ENCODE peak calls at places on chromosomes 3 and 15, in nine cellular contexts. G, H, Z, Q, P, X, I, R and L are unnamed samples.

GRCh38 chr3:64639022-64639421 is 48.8 kb downstream of the ADAMTS9 start:
- DNase-seq in G (no peak), H (no peak), Z (no peak), Q (no peak), P (no peak), X (no peak), I (no peak), R (no peak), L (no peak)

GRCh38 chr3:103906304-103906703 is 1460.4 kb upstream of the ALCAM start:
- DNase-seq in G (no peak), H (peak; percentile 73), Z (no peak), Q (no peak), P (no peak), X (no peak), I (no peak), R (no peak), L (no peak)

GRCh38 chr3:170475091-170475705 is 56.5 kb downstream of the CLDN11 start:
- DNase-seq in G (no peak), H (no peak), Z (no peak), Q (no peak), P (no peak), X (no peak), I (no peak), R (no peak), L (no peak)

GRCh38 chr3:151135548-151136337 is 50.3 kb downstream of the MED12L start:
- DNase-seq in G (no peak), H (no peak), Z (no peak), Q (peak; percentile 5), P (no peak), X (no peak), I (no peak), R (no peak), L (no peak)

GRCh38 chr3:195385526-195385925 is 57.3 kb downstream of the ACAP2 start:
- DNase-seq in G (peak; percentile 61), H (no peak), Z (no peak), Q (peak; percentile 32), P (no peak), X (no peak), I (no peak), R (no peak), L (no peak)

GRCh38 chr3:52091566-52092290 is 35.4 kb upstream of the DUSP7 start:
- DNase-seq in G (peak; percentile 16), H (no peak), Z (peak; percentile 40), Q (no peak), P (peak; percentile 79), X (peak; percentile 86), I (no peak), R (peak; percentile 38), L (no peak)

GRCh38 chr3:179558742-179559364 is 3.9 kb upstream of the ACTL6A start:
- DNase-seq in G (peak; percentile 91), H (peak; percentile 74), Z (peak; percentile 55), Q (peak; percentile 76), P (peak; percentile 75), X (peak; percentile 58), I (peak; percentile 26), R (no peak), L (peak; percentile 57)

GRCh38 chr3:173066044-173066679 is 74.9 kb downstream of the SPATA16 start:
- DNase-seq in G (peak; percentile 84), H (no peak), Z (peak; percentile 9), Q (peak; percentile 28), P (no peak), X (no peak), I (no peak), R (no peak), L (no peak)

GRCh38 chr3:151290673-151291072 is 12.3 kb upstream of the P2RY14 start:
- DNase-seq in G (peak; percentile 67), H (no peak), Z (peak; percentile 19), Q (peak; percentile 56), P (peak; percentile 26), X (peak; percentile 25), I (no peak), R (no peak), L (peak; percentile 29)

GRCh38 chr15:70799667-70800450 is 36.5 kb upstream of the UACA start:
- DNase-seq in G (peak; percentile 99), H (no peak), Z (peak; percentile 99), Q (peak; percentile 75), P (peak; percentile 89), X (no peak), I (no peak), R (no peak), L (no peak)

GRCh38 chr3:41265823-41266273 is 66.5 kb downstream of the CTNNB1 start:
- DNase-seq in G (peak; percentile 87), H (no peak), Z (no peak), Q (peak; percentile 22), P (peak; percentile 57), X (no peak), I (no peak), R (no peak), L (no peak)

GRCh38 chr3:120424506-120424905 is 26.3 kb downstream of the FSTL1 start:
- DNase-seq in G (no peak), H (no peak), Z (no peak), Q (no peak), P (no peak), X (no peak), I (no peak), R (no peak), L (no peak)

GRCh38 chr3:24521306-24522154 is 26.9 kb upstream of the THRB start:
- DNase-seq in G (peak; percentile 59), H (peak; percentile 31), Z (no peak), Q (peak; percentile 52), P (peak; percentile 31), X (peak; percentile 47), I (no peak), R (peak; percentile 87), L (no peak)

GRCh38 chr3:103904991-103905390 is 1461.7 kb upstream of the ALCAM start:
- DNase-seq in G (no peak), H (peak; percentile 94), Z (no peak), Q (no peak), P (no peak), X (no peak), I (no peak), R (no peak), L (no peak)

GRCh38 chr3:134427400-134428111 is 53.3 kb upstream of the AMOTL2 start:
- DNase-seq in G (peak; percentile 95), H (no peak), Z (peak; percentile 97), Q (peak; percentile 96), P (peak; percentile 88), X (no peak), I (no peak), R (no peak), L (peak; percentile 93)

GRCh38 chr3:179256813-179257212 is 5.9 kb upstream of the KCNMB3 start:
- DNase-seq in G (no peak), H (no peak), Z (no peak), Q (no peak), P (no peak), X (no peak), I (no peak), R (no peak), L (no peak)

GRCh38 chr3:72606005-72606800 is 242.0 kb downstream of the SHQ1 start:
- DNase-seq in G (no peak), H (no peak), Z (no peak), Q (no peak), P (no peak), X (no peak), I (no peak), R (no peak), L (no peak)

GRCh38 chr3:183455064-183455463 is 26.6 kb upstream of the MCF2L2 start:
- DNase-seq in G (peak; percentile 22), H (no peak), Z (peak; percentile 33), Q (no peak), P (peak; percentile 12), X (peak; percentile 92), I (no peak), R (no peak), L (no peak)

GRCh38 chr15:95323798-95324197 is 1006.7 kb upstream of the NR2F2 start:
- DNase-seq in G (no peak), H (no peak), Z (no peak), Q (no peak), P (no peak), X (no peak), I (no peak), R (peak; percentile 71), L (no peak)

GRCh38 chr15:51849866-51850265 is 20.4 kb downstream of the TMOD3 start:
- DNase-seq in G (no peak), H (no peak), Z (no peak), Q (no peak), P (no peak), X (no peak), I (no peak), R (no peak), L (no peak)

GRCh38 chr3:168165390-168166269 is 69.9 kb upstream of the GOLIM4 start:
- DNase-seq in G (peak; percentile 85), H (peak; percentile 73), Z (peak; percentile 70), Q (peak; percentile 84), P (peak; percentile 35), X (peak; percentile 74), I (no peak), R (no peak), L (peak; percentile 65)

GRCh38 chr15:33278816-33279612 is 31.8 kb upstream of the RYR3 start:
- DNase-seq in G (peak; percentile 81), H (no peak), Z (peak; percentile 72), Q (peak; percentile 97), P (peak; percentile 52), X (no peak), I (no peak), R (peak; percentile 76), L (peak; percentile 92)

GRCh38 chr3:67610458-67610857 is 44.0 kb downstream of the SUCLG2 start:
- DNase-seq in G (peak; percentile 29), H (no peak), Z (peak; percentile 63), Q (peak; percentile 46), P (peak; percentile 31), X (no peak), I (no peak), R (no peak), L (no peak)